ENCODE peak calls at places on chromosomes 1 and 21, in ten cellular contexts. One of them, this sample, is unnamed.

GRCh38 chr1:92752719-92753118 is 32.2 kb downstream of the EVI5 start:
- DNase-seq in hepatocyte: no peak
- DNase-seq in bronchial epithelial cell: no peak
- DNase-seq in OCI-LY7: no peak
- DNase-seq in transverse colon: no peak
- DNase-seq in uterus: no peak
- DNase-seq in lung: no peak
- DNase-seq in ovary: no peak
- DNase-seq in CD8-positive, alpha-beta T cell: no peak
- DNase-seq in dorsolateral prefrontal cortex: no peak
- DNase-seq in this sample: no peak

GRCh38 chr1:101290119-101290921 is 53.5 kb downstream of the S1PR1 start:
- DNase-seq in hepatocyte: no peak
- DNase-seq in bronchial epithelial cell: no peak
- DNase-seq in OCI-LY7: no peak
- DNase-seq in transverse colon: no peak
- DNase-seq in uterus: no peak
- DNase-seq in lung: no peak
- DNase-seq in ovary: no peak
- DNase-seq in CD8-positive, alpha-beta T cell: no peak
- DNase-seq in dorsolateral prefrontal cortex: no peak
- DNase-seq in this sample: no peak

GRCh38 chr1:44895919-44896734 is 53.1 kb upstream of the PTCH2 start:
- DNase-seq in hepatocyte: no peak
- DNase-seq in bronchial epithelial cell: no peak
- DNase-seq in OCI-LY7: no peak
- DNase-seq in transverse colon: no peak
- DNase-seq in uterus: no peak
- DNase-seq in lung: no peak
- DNase-seq in ovary: no peak
- DNase-seq in CD8-positive, alpha-beta T cell: no peak
- DNase-seq in dorsolateral prefrontal cortex: no peak
- DNase-seq in this sample: no peak

GRCh38 chr1:34066921-34067603 is 98.0 kb downstream of the CSMD2 start:
- DNase-seq in hepatocyte: peak; percentile 36
- DNase-seq in bronchial epithelial cell: peak; percentile 11
- DNase-seq in OCI-LY7: no peak
- DNase-seq in transverse colon: no peak
- DNase-seq in uterus: no peak
- DNase-seq in lung: no peak
- DNase-seq in ovary: no peak
- DNase-seq in CD8-positive, alpha-beta T cell: no peak
- DNase-seq in dorsolateral prefrontal cortex: no peak
- DNase-seq in this sample: no peak

GRCh38 chr1:27402349-27402754 is 9.9 kb downstream of the GPR3 start:
- DNase-seq in hepatocyte: peak; percentile 85
- DNase-seq in bronchial epithelial cell: peak; percentile 63
- DNase-seq in OCI-LY7: no peak
- DNase-seq in transverse colon: peak; percentile 83
- DNase-seq in uterus: peak; percentile 75
- DNase-seq in lung: peak; percentile 78
- DNase-seq in ovary: peak; percentile 72
- DNase-seq in CD8-positive, alpha-beta T cell: no peak
- DNase-seq in dorsolateral prefrontal cortex: no peak
- DNase-seq in this sample: no peak

GRCh38 chr1:167710836-167711235 is 10.9 kb upstream of the MPZL1 start:
- DNase-seq in hepatocyte: no peak
- DNase-seq in bronchial epithelial cell: no peak
- DNase-seq in OCI-LY7: no peak
- DNase-seq in transverse colon: no peak
- DNase-seq in uterus: no peak
- DNase-seq in lung: no peak
- DNase-seq in ovary: no peak
- DNase-seq in CD8-positive, alpha-beta T cell: no peak
- DNase-seq in dorsolateral prefrontal cortex: no peak
- DNase-seq in this sample: no peak

GRCh38 chr21:27802816-27803475 is 836.1 kb upstream of the ADAMTS5 start:
- DNase-seq in hepatocyte: peak; percentile 60
- DNase-seq in bronchial epithelial cell: no peak
- DNase-seq in OCI-LY7: peak; percentile 4
- DNase-seq in transverse colon: peak; percentile 39
- DNase-seq in uterus: peak; percentile 29
- DNase-seq in lung: peak; percentile 47
- DNase-seq in ovary: no peak
- DNase-seq in CD8-positive, alpha-beta T cell: no peak
- DNase-seq in dorsolateral prefrontal cortex: no peak
- DNase-seq in this sample: no peak

GRCh38 chr1:24464378-24464770 is 38.3 kb upstream of the RCAN3 start:
- DNase-seq in hepatocyte: no peak
- DNase-seq in bronchial epithelial cell: no peak
- DNase-seq in OCI-LY7: no peak
- DNase-seq in transverse colon: no peak
- DNase-seq in uterus: no peak
- DNase-seq in lung: no peak
- DNase-seq in ovary: no peak
- DNase-seq in CD8-positive, alpha-beta T cell: no peak
- DNase-seq in dorsolateral prefrontal cortex: no peak
- DNase-seq in this sample: no peak

GRCh38 chr1:57378564-57378963 is 45.3 kb downstream of the DAB1 start:
- DNase-seq in hepatocyte: no peak
- DNase-seq in bronchial epithelial cell: no peak
- DNase-seq in OCI-LY7: no peak
- DNase-seq in transverse colon: no peak
- DNase-seq in uterus: no peak
- DNase-seq in lung: no peak
- DNase-seq in ovary: no peak
- DNase-seq in CD8-positive, alpha-beta T cell: no peak
- DNase-seq in dorsolateral prefrontal cortex: no peak
- DNase-seq in this sample: no peak

GRCh38 chr21:33403128-33403785 is at the start of gene IFNGR2:
- DNase-seq in hepatocyte: peak; percentile 81
- DNase-seq in bronchial epithelial cell: no peak
- DNase-seq in OCI-LY7: peak; percentile 68
- DNase-seq in transverse colon: peak; percentile 50
- DNase-seq in uterus: no peak
- DNase-seq in lung: no peak
- DNase-seq in ovary: peak; percentile 58
- DNase-seq in CD8-positive, alpha-beta T cell: peak; percentile 71
- DNase-seq in dorsolateral prefrontal cortex: no peak
- DNase-seq in this sample: no peak

GRCh38 chr1:39720094-39720999 is 18.3 kb upstream of the PPIE start:
- DNase-seq in hepatocyte: peak; percentile 77
- DNase-seq in bronchial epithelial cell: peak; percentile 68
- DNase-seq in OCI-LY7: peak; percentile 76
- DNase-seq in transverse colon: no peak
- DNase-seq in uterus: no peak
- DNase-seq in lung: peak; percentile 28
- DNase-seq in ovary: no peak
- DNase-seq in CD8-positive, alpha-beta T cell: no peak
- DNase-seq in dorsolateral prefrontal cortex: no peak
- DNase-seq in this sample: no peak

DNA sequence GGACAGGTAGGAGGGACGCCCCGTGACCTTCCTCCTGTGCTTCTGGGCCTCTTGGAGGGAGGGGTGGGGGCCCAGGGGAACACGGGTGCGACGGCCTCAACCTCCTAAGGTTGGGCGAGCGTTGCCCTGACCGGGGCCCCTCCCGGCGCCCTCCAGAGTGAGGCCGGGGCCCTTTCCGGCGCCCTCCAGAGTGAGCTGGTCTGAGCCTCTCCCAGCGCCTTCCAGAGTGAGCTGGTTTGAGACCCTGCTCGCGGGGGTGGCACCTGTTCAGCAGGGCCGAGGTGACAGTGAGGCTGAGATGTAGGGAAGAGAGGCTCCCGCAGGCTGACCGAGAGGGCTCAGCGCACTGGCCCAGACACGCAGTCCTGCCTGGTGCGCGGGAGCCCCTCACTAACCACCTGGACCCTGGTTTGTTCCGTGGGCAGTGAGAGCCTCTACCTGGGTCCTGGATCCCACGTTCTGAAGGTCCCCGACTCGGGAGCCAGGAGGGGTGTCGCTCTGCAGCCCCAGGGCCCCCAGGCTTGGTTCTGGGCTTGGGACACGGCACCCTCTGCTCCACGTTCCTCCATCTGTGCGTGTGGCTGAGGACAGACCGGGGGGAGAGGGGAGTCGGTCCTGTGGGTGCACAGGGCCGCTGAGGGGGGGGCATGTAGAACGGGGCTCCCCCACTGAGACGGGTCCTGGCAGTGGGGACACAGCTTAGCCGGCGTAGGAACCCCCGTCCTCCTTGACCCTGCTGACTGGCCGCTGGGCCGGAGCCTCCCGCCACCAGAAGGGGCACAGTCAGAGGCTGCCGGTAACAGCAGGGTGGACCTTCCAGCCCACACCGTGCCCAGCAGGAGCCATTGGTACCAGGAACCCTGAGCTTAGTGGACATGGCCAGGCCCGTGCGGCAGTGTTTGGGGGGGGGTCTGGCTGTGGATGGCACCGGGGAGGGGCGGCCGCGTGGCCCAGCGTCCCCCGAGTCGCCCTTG is 1.5 kb downstream of the COL6A1 start:
- DNase-seq in hepatocyte: no peak
- DNase-seq in bronchial epithelial cell: no peak
- DNase-seq in OCI-LY7: no peak
- DNase-seq in transverse colon: peak; percentile 11
- DNase-seq in uterus: peak; percentile 40
- DNase-seq in lung: no peak
- DNase-seq in ovary: peak; percentile 52
- DNase-seq in CD8-positive, alpha-beta T cell: no peak
- DNase-seq in dorsolateral prefrontal cortex: no peak
- DNase-seq in this sample: no peak
- H3K4me3 ChIP-seq in hepatocyte: peak overlapping the region; percentile 94
- H3K4me3 ChIP-seq in bronchial epithelial cell: no peak overlapping the region
- H3K4me3 ChIP-seq in OCI-LY7: no peak overlapping the region
- H3K4me3 ChIP-seq in transverse colon: peak overlapping the region; percentile 42
- H3K4me3 ChIP-seq in uterus: peak overlapping the region; percentile 92
- H3K4me3 ChIP-seq in lung: peak overlapping the region; percentile 52
- H3K4me3 ChIP-seq in ovary: peak overlapping the region; percentile 99
- H3K4me3 ChIP-seq in CD8-positive, alpha-beta T cell: no peak overlapping the region
- H3K4me3 ChIP-seq in dorsolateral prefrontal cortex: peak overlapping the region; percentile 76
- H3K4me3 ChIP-seq in this sample: peak overlapping the region; percentile 78

GRCh38 chr1:145747398-145748247 is 28.3 kb downstream of the CD160 start:
- DNase-seq in hepatocyte: no peak
- DNase-seq in bronchial epithelial cell: no peak
- DNase-seq in OCI-LY7: no peak
- DNase-seq in transverse colon: no peak
- DNase-seq in uterus: no peak
- DNase-seq in lung: no peak
- DNase-seq in ovary: no peak
- DNase-seq in CD8-positive, alpha-beta T cell: no peak
- DNase-seq in dorsolateral prefrontal cortex: no peak
- DNase-seq in this sample: no peak

GRCh38 chr1:145751491-145752021 is 32.3 kb downstream of the CD160 start:
- DNase-seq in hepatocyte: peak; percentile 16
- DNase-seq in bronchial epithelial cell: peak; percentile 61
- DNase-seq in OCI-LY7: no peak
- DNase-seq in transverse colon: no peak
- DNase-seq in uterus: no peak
- DNase-seq in lung: no peak
- DNase-seq in ovary: no peak
- DNase-seq in CD8-positive, alpha-beta T cell: no peak
- DNase-seq in dorsolateral prefrontal cortex: no peak
- DNase-seq in this sample: no peak

DNA sequence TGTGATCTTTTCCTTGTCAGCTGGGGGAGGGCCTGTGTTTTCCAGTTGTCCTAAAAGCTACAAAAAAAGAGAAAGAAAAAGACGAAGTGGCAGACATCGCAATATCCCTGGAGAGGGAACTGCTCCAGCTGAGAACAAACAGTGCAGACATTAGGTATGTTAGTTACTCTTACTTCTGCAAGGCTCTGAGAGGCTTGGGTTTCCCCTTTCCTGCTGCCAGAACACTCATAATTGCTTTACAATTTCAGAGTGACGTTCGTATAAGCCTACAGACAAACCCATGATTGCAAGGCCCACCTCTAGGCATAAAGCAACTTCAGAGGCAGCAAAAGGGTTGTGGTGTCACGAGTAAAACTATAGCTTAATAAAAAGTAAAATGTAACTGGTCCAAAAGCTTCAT is 31.1 kb downstream of the CD160 start:
- DNase-seq in hepatocyte: no peak
- DNase-seq in bronchial epithelial cell: no peak
- DNase-seq in OCI-LY7: no peak
- DNase-seq in transverse colon: no peak
- DNase-seq in uterus: no peak
- DNase-seq in lung: no peak
- DNase-seq in ovary: no peak
- DNase-seq in CD8-positive, alpha-beta T cell: no peak
- DNase-seq in dorsolateral prefrontal cortex: no peak
- DNase-seq in this sample: no peak
- TF ChIP-seq CTCF in hepatocyte: no peak
- TF ChIP-seq CTCF in bronchial epithelial cell: no peak
- TF ChIP-seq CTCF in OCI-LY7: no peak
- TF ChIP-seq CTCF in transverse colon: no peak
- TF ChIP-seq CTCF in uterus: no peak
- TF ChIP-seq CTCF in lung: no peak
- TF ChIP-seq CTCF in ovary: no peak
- TF ChIP-seq CTCF in CD8-positive, alpha-beta T cell: no peak
- TF ChIP-seq CTCF in dorsolateral prefrontal cortex: no peak
- TF ChIP-seq CTCF in this sample: no peak

GRCh38 chr1:214187933-214188332 is 93.0 kb upstream of the SMYD2 start:
- DNase-seq in hepatocyte: no peak
- DNase-seq in bronchial epithelial cell: no peak
- DNase-seq in OCI-LY7: no peak
- DNase-seq in transverse colon: no peak
- DNase-seq in uterus: no peak
- DNase-seq in lung: no peak
- DNase-seq in ovary: no peak
- DNase-seq in CD8-positive, alpha-beta T cell: no peak
- DNase-seq in dorsolateral prefrontal cortex: no peak
- DNase-seq in this sample: no peak
- H3K4me3 ChIP-seq in hepatocyte: no peak overlapping the region
- H3K4me3 ChIP-seq in bronchial epithelial cell: no peak overlapping the region
- H3K4me3 ChIP-seq in OCI-LY7: no peak overlapping the region
- H3K4me3 ChIP-seq in transverse colon: no peak overlapping the region
- H3K4me3 ChIP-seq in uterus: no peak overlapping the region
- H3K4me3 ChIP-seq in lung: no peak overlapping the region
- H3K4me3 ChIP-seq in ovary: no peak overlapping the region
- H3K4me3 ChIP-seq in CD8-positive, alpha-beta T cell: no peak overlapping the region
- H3K4me3 ChIP-seq in dorsolateral prefrontal cortex: no peak overlapping the region
- H3K4me3 ChIP-seq in this sample: no peak overlapping the region

DNA sequence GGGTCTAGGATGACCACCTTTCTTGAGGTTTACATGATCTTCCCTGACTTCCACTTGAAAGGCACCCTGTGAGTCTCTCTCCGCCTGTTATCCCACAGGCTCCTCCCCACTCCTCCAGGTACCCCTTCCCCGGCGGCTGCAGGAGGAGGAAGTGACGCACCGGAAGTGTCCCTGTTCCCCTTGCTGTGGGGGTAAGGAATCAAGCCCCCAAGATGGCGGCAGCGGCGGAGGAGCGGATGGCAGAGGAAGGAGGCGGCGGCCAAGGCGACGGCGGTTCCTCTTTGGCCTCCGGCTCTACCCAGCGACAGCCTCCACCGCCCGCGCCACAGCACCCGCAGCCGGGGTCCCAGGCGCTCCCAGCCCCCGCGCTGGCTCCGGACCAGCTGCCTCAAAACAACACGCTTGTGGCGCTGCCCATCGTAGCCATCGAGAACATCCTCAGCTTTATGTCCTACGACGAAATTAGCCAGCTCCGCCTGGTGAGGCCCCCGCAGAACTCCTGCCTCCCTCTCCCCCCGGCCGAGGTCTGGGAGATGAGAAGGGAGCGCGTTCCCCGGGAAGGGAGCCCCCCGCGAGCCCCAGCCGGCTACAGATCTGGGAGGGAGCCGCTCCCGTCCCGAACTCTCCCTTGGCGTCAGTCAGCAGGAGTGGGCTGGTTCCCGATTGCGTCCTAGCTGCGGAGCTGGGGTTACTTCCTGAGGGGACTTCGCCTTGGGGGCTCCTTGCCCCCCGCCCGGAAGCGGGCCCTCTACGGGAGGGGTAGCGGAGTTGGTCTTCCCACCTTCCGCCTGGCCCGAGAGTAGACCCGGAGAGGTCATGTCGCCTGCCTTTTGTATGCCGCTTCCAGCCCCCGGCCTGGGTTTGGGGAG is at the start of gene FBXO28:
- DNase-seq in hepatocyte: peak; percentile 96
- DNase-seq in bronchial epithelial cell: peak; percentile 89
- DNase-seq in OCI-LY7: peak; percentile 95
- DNase-seq in transverse colon: peak; percentile 95
- DNase-seq in uterus: peak; percentile 97
- DNase-seq in lung: peak; percentile 98
- DNase-seq in ovary: peak; percentile 95
- DNase-seq in CD8-positive, alpha-beta T cell: peak; percentile 95
- DNase-seq in dorsolateral prefrontal cortex: peak; percentile 94
- DNase-seq in this sample: peak; percentile 59
- TF ChIP-seq CTCF in hepatocyte: no peak
- TF ChIP-seq CTCF in bronchial epithelial cell: no peak
- TF ChIP-seq CTCF in OCI-LY7: no peak
- TF ChIP-seq CTCF in transverse colon: no peak
- TF ChIP-seq CTCF in uterus: no peak
- TF ChIP-seq CTCF in lung: no peak
- TF ChIP-seq CTCF in ovary: no peak
- TF ChIP-seq CTCF in CD8-positive, alpha-beta T cell: no peak
- TF ChIP-seq CTCF in dorsolateral prefrontal cortex: peak; percentile 47
- TF ChIP-seq CTCF in this sample: no peak